ENCODE peak calls at places on chromosomes 4 and X, in five cellular contexts. N, H, M, C and B are unnamed samples. For H3K9me3, the result is how much of the 10 kb centered on the place peaks cover.

GRCh38 chrX:72540318-72540717 is 32.3 kb downstream of the HDAC8 start:
- DNase-seq in H (no peak), N (no peak), C (no peak), M (no peak), B (no peak)

GRCh38 chr4:89305712-89306437 is 1.7 kb downstream of the GPRIN3 start:
- DNase-seq in C (no peak), M (no peak), H (no peak), N (no peak), B (no peak)

GRCh38 chrX:54042609-54043010 is 1.7 kb downstream of the PHF8 start:
- DNase-seq in C (no peak), N (peak), H (peak), M (no peak), B (no peak)

GRCh38 chr4:133600008-133600407 is 450.9 kb downstream of the PCDH10 start:
- DNase-seq in C (no peak), M (no peak), H (no peak), N (no peak), B (no peak)

GRCh38 chr4:26701095-26701494 is 117.2 kb downstream of the TBC1D19 start:
- DNase-seq in M (no peak), H (no peak), C (no peak), N (no peak), B (no peak)

GRCh38 chr4:3467601-3468031 is 4.5 kb downstream of the DOK7 start:
- DNase-seq in N (no peak), H (no peak), M (peak), C (no peak), B (no peak)

GRCh38 chrX:4239650-4240540 is 526.4 kb upstream of the PRKX start:
- DNase-seq in N (no peak), C (no peak), M (no peak), H (no peak), B (no peak)

GRCh38 chr4:140038031-140038533 is 115.9 kb downstream of the MAML3 start:
- DNase-seq in C (no peak), H (no peak), M (no peak), N (no peak), B (no peak)

GRCh38 chr4:141307241-141307689 is 86.6 kb downstream of the ZNF330 start:
- DNase-seq in M (peak), N (peak), C (peak), H (peak), B (peak)

GRCh38 chr4:768995-769394 is 56.9 kb downstream of the CPLX1 start:
- DNase-seq in C (no peak), H (no peak), M (peak), N (no peak), B (no peak)
- TF ChIP-seq POLR2A in C (no peak), H (no peak), M (no peak), N (no peak), B (no peak)

DNA sequence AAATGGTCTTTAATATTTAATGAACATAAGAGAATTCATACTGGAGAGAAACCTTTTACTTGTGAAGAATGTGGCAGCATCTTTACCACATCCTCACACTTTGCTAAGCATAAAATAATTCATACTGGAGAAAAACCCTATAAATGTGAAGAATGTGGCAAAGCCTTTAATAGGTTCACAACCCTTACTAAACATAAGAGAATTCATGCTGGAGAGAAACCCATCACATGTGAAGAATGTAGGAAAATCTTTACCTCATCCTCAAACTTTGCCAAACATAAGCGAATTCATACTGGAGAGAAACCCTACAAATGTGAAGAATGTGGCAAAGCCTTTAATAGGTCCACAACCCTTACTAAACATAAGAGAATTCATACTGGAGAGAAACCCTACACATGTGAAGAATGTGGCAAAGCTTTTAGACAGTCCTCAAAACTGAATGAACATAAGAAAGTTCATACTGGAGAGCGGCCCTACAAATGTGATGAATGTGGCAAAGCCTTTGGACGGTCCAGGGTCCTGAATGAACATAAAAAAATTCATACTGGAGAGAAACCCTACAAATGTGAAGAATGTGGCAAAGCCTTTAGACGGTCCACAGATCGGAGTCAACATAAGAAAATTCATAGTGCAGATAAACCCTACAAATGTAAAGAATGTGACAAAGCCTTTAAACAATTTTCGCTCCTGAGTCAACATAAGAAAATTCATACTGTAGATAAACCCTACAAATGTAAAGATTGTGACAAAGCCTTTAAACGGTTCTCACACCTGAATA is 35.6 kb downstream of the ZNF141 start:
- DNase-seq in M (no peak), H (no peak), C (no peak), N (no peak), B (no peak)
- H3K9me3 ChIP-seq in M (half or more), H (half or more), C (half or more), N (half or more), B (half or more)

GRCh38 chr4:48693856-48694574 is 86.1 kb downstream of the FRYL start:
- DNase-seq in H (no peak), M (no peak), C (no peak), N (no peak), B (no peak)

GRCh38 chr4:48698029-48698901 is 81.8 kb downstream of the FRYL start:
- DNase-seq in N (peak), H (peak), C (peak), M (no peak), B (no peak)

GRCh38 chr4:48692897-48693296 is 87.2 kb downstream of the FRYL start:
- DNase-seq in M (no peak), H (no peak), C (no peak), N (no peak), B (no peak)

GRCh38 chr4:48692023-48692422 is 88.1 kb downstream of the FRYL start:
- DNase-seq in C (no peak), M (no peak), H (no peak), N (no peak), B (no peak)

DNA sequence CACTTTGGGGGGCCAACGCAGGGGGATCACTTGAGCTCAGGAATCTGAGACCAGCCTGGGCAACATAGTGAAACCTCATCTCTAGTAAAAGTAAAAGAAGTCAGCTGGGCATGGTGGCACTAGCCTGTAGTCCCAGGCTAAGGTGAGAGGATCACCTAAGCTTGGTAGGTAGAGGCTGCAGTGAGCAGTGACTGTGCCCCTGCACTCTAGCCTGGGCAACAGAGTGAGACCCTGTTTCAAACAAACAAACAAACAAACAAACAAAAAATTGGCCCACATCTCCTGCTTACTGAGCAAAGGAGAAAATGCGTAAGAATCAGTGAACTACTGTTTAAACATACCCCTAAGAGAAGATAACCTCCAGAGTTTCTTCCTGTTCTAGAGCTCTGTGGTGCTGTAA is 85.3 kb downstream of the FRYL start:
- DNase-seq in C (no peak), H (no peak), M (no peak), N (no peak), B (no peak)
- TF ChIP-seq CTCF in C (no peak), H (no peak), M (no peak), N (no peak), B (no peak)

DNA sequence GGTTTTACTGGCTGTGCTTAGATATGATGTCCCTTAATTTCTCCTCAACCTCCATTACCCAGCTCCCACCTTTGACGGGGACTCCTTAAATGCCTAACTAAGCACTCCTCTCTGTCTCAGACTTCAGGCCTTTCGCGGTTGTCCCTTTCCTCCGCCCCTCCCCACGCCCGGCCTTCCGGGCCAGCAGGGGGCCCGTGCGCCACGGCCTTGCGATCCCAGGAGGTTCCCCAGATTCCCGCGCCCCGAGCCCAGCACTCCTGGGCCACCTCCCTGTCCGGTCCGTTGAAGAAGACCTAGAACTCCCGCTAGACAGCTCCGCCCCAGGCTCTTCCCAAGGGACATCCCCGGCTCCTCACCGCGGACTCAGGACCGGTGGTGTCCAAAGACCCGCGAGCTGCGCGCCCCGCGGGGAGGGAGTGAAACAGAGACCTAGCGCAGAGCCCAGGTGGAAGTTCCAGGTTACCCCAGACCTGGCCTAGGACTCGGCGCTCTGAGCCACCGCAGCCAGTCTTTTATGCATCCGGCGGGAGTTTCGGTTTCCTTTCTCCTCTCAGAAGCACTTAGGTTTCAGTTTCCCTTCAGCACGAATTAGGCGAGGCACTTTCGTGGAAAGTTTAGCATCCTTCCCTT is at the start of gene DDX60:
- DNase-seq in H (peak), C (peak), N (peak), M (peak), B (peak)
- TF ChIP-seq POLR2A in H (peak), C (no peak), N (no peak), M (peak), B (peak)